ENCODE peak calls at places on chromosomes 16 and 17, in nine cellular contexts. One of them, this sample, is unnamed.

GRCh38 chr17:79969906-79970305 is 65.8 kb downstream of the TBC1D16 start:
- DNase-seq in germinal center: no peak
- DNase-seq in stimulated activated CD4-positive, alpha-beta T cell treated with anti-CD3 and anti-CD28 coated beads, Interleukin-1b, Interleukin-23, amount 100 ng/mL, for 1 hour: no peak
- DNase-seq in skeletal muscle cell: no peak
- DNase-seq in CD4-positive, alpha-beta T cell: no peak
- DNase-seq in M059J: no peak
- DNase-seq in NCI-H1436: no peak
- DNase-seq in T-helper 2 cell: no peak
- DNase-seq in pulmonary artery endothelial cell: no peak
- DNase-seq in this sample: no peak

GRCh38 chr17:34579017-34579946 is at the start of gene TMEM132E:
- DNase-seq in germinal center: no peak
- DNase-seq in stimulated activated CD4-positive, alpha-beta T cell treated with anti-CD3 and anti-CD28 coated beads, Interleukin-1b, Interleukin-23, amount 100 ng/mL, for 1 hour: no peak
- DNase-seq in skeletal muscle cell: no peak
- DNase-seq in CD4-positive, alpha-beta T cell: no peak
- DNase-seq in M059J: peak; percentile 24
- DNase-seq in NCI-H1436: no peak
- DNase-seq in T-helper 2 cell: no peak
- DNase-seq in pulmonary artery endothelial cell: no peak
- DNase-seq in this sample: no peak

GRCh38 chr16:50574852-50575251 is 26.7 kb downstream of the NKD1 start:
- DNase-seq in germinal center: no peak
- DNase-seq in stimulated activated CD4-positive, alpha-beta T cell treated with anti-CD3 and anti-CD28 coated beads, Interleukin-1b, Interleukin-23, amount 100 ng/mL, for 1 hour: no peak
- DNase-seq in skeletal muscle cell: no peak
- DNase-seq in CD4-positive, alpha-beta T cell: no peak
- DNase-seq in M059J: no peak
- DNase-seq in NCI-H1436: no peak
- DNase-seq in T-helper 2 cell: no peak
- DNase-seq in pulmonary artery endothelial cell: no peak
- DNase-seq in this sample: no peak

GRCh38 chr16:79093554-79093967 is 507.0 kb downstream of the MAF start:
- DNase-seq in germinal center: peak; percentile 14
- DNase-seq in stimulated activated CD4-positive, alpha-beta T cell treated with anti-CD3 and anti-CD28 coated beads, Interleukin-1b, Interleukin-23, amount 100 ng/mL, for 1 hour: no peak
- DNase-seq in skeletal muscle cell: no peak
- DNase-seq in CD4-positive, alpha-beta T cell: peak; percentile 9
- DNase-seq in M059J: no peak
- DNase-seq in NCI-H1436: no peak
- DNase-seq in T-helper 2 cell: no peak
- DNase-seq in pulmonary artery endothelial cell: no peak
- DNase-seq in this sample: no peak

GRCh38 chr16:67673712-67674580 is 7.3 kb downstream of the C16orf86 start:
- DNase-seq in germinal center: no peak
- DNase-seq in stimulated activated CD4-positive, alpha-beta T cell treated with anti-CD3 and anti-CD28 coated beads, Interleukin-1b, Interleukin-23, amount 100 ng/mL, for 1 hour: no peak
- DNase-seq in skeletal muscle cell: no peak
- DNase-seq in CD4-positive, alpha-beta T cell: no peak
- DNase-seq in M059J: no peak
- DNase-seq in NCI-H1436: no peak
- DNase-seq in T-helper 2 cell: no peak
- DNase-seq in pulmonary artery endothelial cell: peak; percentile 68
- DNase-seq in this sample: no peak

GRCh38 chr17:14123579-14124278 is 54.4 kb downstream of the COX10 start:
- DNase-seq in germinal center: no peak
- DNase-seq in stimulated activated CD4-positive, alpha-beta T cell treated with anti-CD3 and anti-CD28 coated beads, Interleukin-1b, Interleukin-23, amount 100 ng/mL, for 1 hour: no peak
- DNase-seq in skeletal muscle cell: no peak
- DNase-seq in CD4-positive, alpha-beta T cell: no peak
- DNase-seq in M059J: no peak
- DNase-seq in NCI-H1436: no peak
- DNase-seq in T-helper 2 cell: no peak
- DNase-seq in pulmonary artery endothelial cell: no peak
- DNase-seq in this sample: no peak

GRCh38 chr16:29675811-29676643 is 3.0 kb upstream of the QPRT start:
- DNase-seq in germinal center: peak; percentile 67
- DNase-seq in stimulated activated CD4-positive, alpha-beta T cell treated with anti-CD3 and anti-CD28 coated beads, Interleukin-1b, Interleukin-23, amount 100 ng/mL, for 1 hour: no peak
- DNase-seq in skeletal muscle cell: no peak
- DNase-seq in CD4-positive, alpha-beta T cell: no peak
- DNase-seq in M059J: peak; percentile 32
- DNase-seq in NCI-H1436: no peak
- DNase-seq in T-helper 2 cell: no peak
- DNase-seq in pulmonary artery endothelial cell: no peak
- DNase-seq in this sample: no peak

GRCh38 chr17:61209524-61209923 is 190.1 kb upstream of the TBX2 start:
- DNase-seq in germinal center: no peak
- DNase-seq in stimulated activated CD4-positive, alpha-beta T cell treated with anti-CD3 and anti-CD28 coated beads, Interleukin-1b, Interleukin-23, amount 100 ng/mL, for 1 hour: no peak
- DNase-seq in skeletal muscle cell: no peak
- DNase-seq in CD4-positive, alpha-beta T cell: no peak
- DNase-seq in M059J: no peak
- DNase-seq in NCI-H1436: no peak
- DNase-seq in T-helper 2 cell: no peak
- DNase-seq in pulmonary artery endothelial cell: no peak
- DNase-seq in this sample: no peak

GRCh38 chr17:49254066-49254465 is 23.5 kb upstream of the PHOSPHO1 start:
- DNase-seq in germinal center: no peak
- DNase-seq in stimulated activated CD4-positive, alpha-beta T cell treated with anti-CD3 and anti-CD28 coated beads, Interleukin-1b, Interleukin-23, amount 100 ng/mL, for 1 hour: no peak
- DNase-seq in skeletal muscle cell: no peak
- DNase-seq in CD4-positive, alpha-beta T cell: no peak
- DNase-seq in M059J: no peak
- DNase-seq in NCI-H1436: no peak
- DNase-seq in T-helper 2 cell: no peak
- DNase-seq in pulmonary artery endothelial cell: no peak
- DNase-seq in this sample: no peak

GRCh38 chr17:4921320-4921719 is 10.8 kb upstream of the GP1BA start:
- DNase-seq in germinal center: no peak
- DNase-seq in stimulated activated CD4-positive, alpha-beta T cell treated with anti-CD3 and anti-CD28 coated beads, Interleukin-1b, Interleukin-23, amount 100 ng/mL, for 1 hour: no peak
- DNase-seq in skeletal muscle cell: no peak
- DNase-seq in CD4-positive, alpha-beta T cell: no peak
- DNase-seq in M059J: no peak
- DNase-seq in NCI-H1436: no peak
- DNase-seq in T-helper 2 cell: no peak
- DNase-seq in pulmonary artery endothelial cell: no peak
- DNase-seq in this sample: no peak

GRCh38 chr17:7047566-7047965 is 3.7 kb upstream of the SLC16A11 start:
- DNase-seq in germinal center: no peak
- DNase-seq in stimulated activated CD4-positive, alpha-beta T cell treated with anti-CD3 and anti-CD28 coated beads, Interleukin-1b, Interleukin-23, amount 100 ng/mL, for 1 hour: no peak
- DNase-seq in skeletal muscle cell: no peak
- DNase-seq in CD4-positive, alpha-beta T cell: no peak
- DNase-seq in M059J: no peak
- DNase-seq in NCI-H1436: no peak
- DNase-seq in T-helper 2 cell: no peak
- DNase-seq in pulmonary artery endothelial cell: no peak
- DNase-seq in this sample: no peak

GRCh38 chr17:73231363-73231762 is 30.3 kb downstream of the CPSF4L start:
- DNase-seq in germinal center: peak; percentile 29
- DNase-seq in stimulated activated CD4-positive, alpha-beta T cell treated with anti-CD3 and anti-CD28 coated beads, Interleukin-1b, Interleukin-23, amount 100 ng/mL, for 1 hour: no peak
- DNase-seq in skeletal muscle cell: no peak
- DNase-seq in CD4-positive, alpha-beta T cell: no peak
- DNase-seq in M059J: peak; percentile 48
- DNase-seq in NCI-H1436: no peak
- DNase-seq in T-helper 2 cell: no peak
- DNase-seq in pulmonary artery endothelial cell: no peak
- DNase-seq in this sample: no peak

GRCh38 chr16:64351116-64351515 is 770.7 kb downstream of the CDH11 start:
- DNase-seq in germinal center: no peak
- DNase-seq in stimulated activated CD4-positive, alpha-beta T cell treated with anti-CD3 and anti-CD28 coated beads, Interleukin-1b, Interleukin-23, amount 100 ng/mL, for 1 hour: no peak
- DNase-seq in skeletal muscle cell: no peak
- DNase-seq in CD4-positive, alpha-beta T cell: no peak
- DNase-seq in M059J: no peak
- DNase-seq in NCI-H1436: no peak
- DNase-seq in T-helper 2 cell: no peak
- DNase-seq in pulmonary artery endothelial cell: no peak
- DNase-seq in this sample: no peak

GRCh38 chr16:48206594-48207242 is 37.4 kb upstream of the LONP2 start:
- DNase-seq in germinal center: no peak
- DNase-seq in stimulated activated CD4-positive, alpha-beta T cell treated with anti-CD3 and anti-CD28 coated beads, Interleukin-1b, Interleukin-23, amount 100 ng/mL, for 1 hour: no peak
- DNase-seq in skeletal muscle cell: no peak
- DNase-seq in CD4-positive, alpha-beta T cell: no peak
- DNase-seq in M059J: peak; percentile 39
- DNase-seq in NCI-H1436: no peak
- DNase-seq in T-helper 2 cell: no peak
- DNase-seq in pulmonary artery endothelial cell: no peak
- DNase-seq in this sample: no peak

GRCh38 chr17:45271603-45272002 is 9.7 kb upstream of the SPATA32 start:
- DNase-seq in germinal center: no peak
- DNase-seq in stimulated activated CD4-positive, alpha-beta T cell treated with anti-CD3 and anti-CD28 coated beads, Interleukin-1b, Interleukin-23, amount 100 ng/mL, for 1 hour: no peak
- DNase-seq in skeletal muscle cell: no peak
- DNase-seq in CD4-positive, alpha-beta T cell: no peak
- DNase-seq in M059J: no peak
- DNase-seq in NCI-H1436: no peak
- DNase-seq in T-helper 2 cell: no peak
- DNase-seq in pulmonary artery endothelial cell: no peak
- DNase-seq in this sample: no peak

GRCh38 chr17:285751-286422 is 66.7 kb downstream of the RPH3AL start:
- DNase-seq in germinal center: no peak
- DNase-seq in stimulated activated CD4-positive, alpha-beta T cell treated with anti-CD3 and anti-CD28 coated beads, Interleukin-1b, Interleukin-23, amount 100 ng/mL, for 1 hour: no peak
- DNase-seq in skeletal muscle cell: no peak
- DNase-seq in CD4-positive, alpha-beta T cell: no peak
- DNase-seq in M059J: no peak
- DNase-seq in NCI-H1436: no peak
- DNase-seq in T-helper 2 cell: no peak
- DNase-seq in pulmonary artery endothelial cell: no peak
- DNase-seq in this sample: no peak

GRCh38 chr17:21452377-21453143 is 76.4 kb downstream of the KCNJ12 start:
- DNase-seq in germinal center: peak; percentile 48
- DNase-seq in stimulated activated CD4-positive, alpha-beta T cell treated with anti-CD3 and anti-CD28 coated beads, Interleukin-1b, Interleukin-23, amount 100 ng/mL, for 1 hour: no peak
- DNase-seq in skeletal muscle cell: peak; percentile 26
- DNase-seq in CD4-positive, alpha-beta T cell: no peak
- DNase-seq in M059J: peak; percentile 71
- DNase-seq in NCI-H1436: no peak
- DNase-seq in T-helper 2 cell: no peak
- DNase-seq in pulmonary artery endothelial cell: no peak
- DNase-seq in this sample: no peak

GRCh38 chr16:75455677-75456076 is 8.8 kb downstream of the TMEM170A start:
- DNase-seq in germinal center: no peak
- DNase-seq in stimulated activated CD4-positive, alpha-beta T cell treated with anti-CD3 and anti-CD28 coated beads, Interleukin-1b, Interleukin-23, amount 100 ng/mL, for 1 hour: no peak
- DNase-seq in skeletal muscle cell: no peak
- DNase-seq in CD4-positive, alpha-beta T cell: no peak
- DNase-seq in M059J: no peak
- DNase-seq in NCI-H1436: no peak
- DNase-seq in T-helper 2 cell: no peak
- DNase-seq in pulmonary artery endothelial cell: no peak
- DNase-seq in this sample: no peak

GRCh38 chr16:65278874-65279273 is 157.0 kb upstream of the CDH11 start:
- DNase-seq in germinal center: no peak
- DNase-seq in stimulated activated CD4-positive, alpha-beta T cell treated with anti-CD3 and anti-CD28 coated beads, Interleukin-1b, Interleukin-23, amount 100 ng/mL, for 1 hour: no peak
- DNase-seq in skeletal muscle cell: no peak
- DNase-seq in CD4-positive, alpha-beta T cell: no peak
- DNase-seq in M059J: peak; percentile 66
- DNase-seq in NCI-H1436: no peak
- DNase-seq in T-helper 2 cell: no peak
- DNase-seq in pulmonary artery endothelial cell: no peak
- DNase-seq in this sample: no peak

GRCh38 chr17:72775237-72775636 is 317.3 kb downstream of the SLC39A11 start:
- DNase-seq in germinal center: no peak
- DNase-seq in stimulated activated CD4-positive, alpha-beta T cell treated with anti-CD3 and anti-CD28 coated beads, Interleukin-1b, Interleukin-23, amount 100 ng/mL, for 1 hour: no peak
- DNase-seq in skeletal muscle cell: no peak
- DNase-seq in CD4-positive, alpha-beta T cell: no peak
- DNase-seq in M059J: no peak
- DNase-seq in NCI-H1436: no peak
- DNase-seq in T-helper 2 cell: no peak
- DNase-seq in pulmonary artery endothelial cell: no peak
- DNase-seq in this sample: no peak

GRCh38 chr16:85524630-85525463 is 88.3 kb upstream of the GSE1 start:
- DNase-seq in germinal center: peak; percentile 26
- DNase-seq in stimulated activated CD4-positive, alpha-beta T cell treated with anti-CD3 and anti-CD28 coated beads, Interleukin-1b, Interleukin-23, amount 100 ng/mL, for 1 hour: no peak
- DNase-seq in skeletal muscle cell: no peak
- DNase-seq in CD4-positive, alpha-beta T cell: no peak
- DNase-seq in M059J: peak; percentile 90
- DNase-seq in NCI-H1436: peak; percentile 41
- DNase-seq in T-helper 2 cell: no peak
- DNase-seq in pulmonary artery endothelial cell: no peak
- DNase-seq in this sample: no peak

GRCh38 chr17:44653384-44653783 is 2.9 kb upstream of the MEIOC start:
- DNase-seq in germinal center: no peak
- DNase-seq in stimulated activated CD4-positive, alpha-beta T cell treated with anti-CD3 and anti-CD28 coated beads, Interleukin-1b, Interleukin-23, amount 100 ng/mL, for 1 hour: no peak
- DNase-seq in skeletal muscle cell: no peak
- DNase-seq in CD4-positive, alpha-beta T cell: no peak
- DNase-seq in M059J: no peak
- DNase-seq in NCI-H1436: no peak
- DNase-seq in T-helper 2 cell: no peak
- DNase-seq in pulmonary artery endothelial cell: no peak
- DNase-seq in this sample: no peak

GRCh38 chr16:29230671-29231091 is 175.8 kb downstream of the NPIPB11 start:
- DNase-seq in germinal center: no peak
- DNase-seq in stimulated activated CD4-positive, alpha-beta T cell treated with anti-CD3 and anti-CD28 coated beads, Interleukin-1b, Interleukin-23, amount 100 ng/mL, for 1 hour: no peak
- DNase-seq in skeletal muscle cell: no peak
- DNase-seq in CD4-positive, alpha-beta T cell: no peak
- DNase-seq in M059J: no peak
- DNase-seq in NCI-H1436: no peak
- DNase-seq in T-helper 2 cell: no peak
- DNase-seq in pulmonary artery endothelial cell: no peak
- DNase-seq in this sample: peak; percentile 43

GRCh38 chr16:55655709-55656694 is at the start of gene SLC6A2:
- DNase-seq in germinal center: no peak
- DNase-seq in stimulated activated CD4-positive, alpha-beta T cell treated with anti-CD3 and anti-CD28 coated beads, Interleukin-1b, Interleukin-23, amount 100 ng/mL, for 1 hour: no peak
- DNase-seq in skeletal muscle cell: no peak
- DNase-seq in CD4-positive, alpha-beta T cell: no peak
- DNase-seq in M059J: no peak
- DNase-seq in NCI-H1436: no peak
- DNase-seq in T-helper 2 cell: no peak
- DNase-seq in pulmonary artery endothelial cell: no peak
- DNase-seq in this sample: no peak

GRCh38 chr17:73228748-73229236 is 32.9 kb downstream of the CPSF4L start:
- DNase-seq in germinal center: no peak
- DNase-seq in stimulated activated CD4-positive, alpha-beta T cell treated with anti-CD3 and anti-CD28 coated beads, Interleukin-1b, Interleukin-23, amount 100 ng/mL, for 1 hour: no peak
- DNase-seq in skeletal muscle cell: peak; percentile 58
- DNase-seq in CD4-positive, alpha-beta T cell: no peak
- DNase-seq in M059J: peak; percentile 81
- DNase-seq in NCI-H1436: no peak
- DNase-seq in T-helper 2 cell: no peak
- DNase-seq in pulmonary artery endothelial cell: peak; percentile 22
- DNase-seq in this sample: peak; percentile 26

GRCh38 chr17:46063239-46063638 is 64.2 kb downstream of the STH start:
- DNase-seq in germinal center: no peak
- DNase-seq in stimulated activated CD4-positive, alpha-beta T cell treated with anti-CD3 and anti-CD28 coated beads, Interleukin-1b, Interleukin-23, amount 100 ng/mL, for 1 hour: no peak
- DNase-seq in skeletal muscle cell: peak; percentile 64
- DNase-seq in CD4-positive, alpha-beta T cell: no peak
- DNase-seq in M059J: peak; percentile 75
- DNase-seq in NCI-H1436: no peak
- DNase-seq in T-helper 2 cell: no peak
- DNase-seq in pulmonary artery endothelial cell: no peak
- DNase-seq in this sample: no peak

GRCh38 chr16:47732122-47732805 is 271.1 kb downstream of the PHKB start:
- DNase-seq in germinal center: no peak
- DNase-seq in stimulated activated CD4-positive, alpha-beta T cell treated with anti-CD3 and anti-CD28 coated beads, Interleukin-1b, Interleukin-23, amount 100 ng/mL, for 1 hour: no peak
- DNase-seq in skeletal muscle cell: peak; percentile 93
- DNase-seq in CD4-positive, alpha-beta T cell: no peak
- DNase-seq in M059J: peak; percentile 95
- DNase-seq in NCI-H1436: no peak
- DNase-seq in T-helper 2 cell: no peak
- DNase-seq in pulmonary artery endothelial cell: no peak
- DNase-seq in this sample: no peak

GRCh38 chr17:9356488-9356911 is 219.1 kb downstream of the STX8 start:
- DNase-seq in germinal center: no peak
- DNase-seq in stimulated activated CD4-positive, alpha-beta T cell treated with anti-CD3 and anti-CD28 coated beads, Interleukin-1b, Interleukin-23, amount 100 ng/mL, for 1 hour: no peak
- DNase-seq in skeletal muscle cell: no peak
- DNase-seq in CD4-positive, alpha-beta T cell: no peak
- DNase-seq in M059J: no peak
- DNase-seq in NCI-H1436: peak; percentile 49
- DNase-seq in T-helper 2 cell: no peak
- DNase-seq in pulmonary artery endothelial cell: no peak
- DNase-seq in this sample: no peak

GRCh38 chr16:28977703-28978641 is 3.4 kb downstream of the SPNS1 start:
- DNase-seq in germinal center: peak; percentile 67
- DNase-seq in stimulated activated CD4-positive, alpha-beta T cell treated with anti-CD3 and anti-CD28 coated beads, Interleukin-1b, Interleukin-23, amount 100 ng/mL, for 1 hour: no peak
- DNase-seq in skeletal muscle cell: no peak
- DNase-seq in CD4-positive, alpha-beta T cell: no peak
- DNase-seq in M059J: no peak
- DNase-seq in NCI-H1436: peak; percentile 0
- DNase-seq in T-helper 2 cell: no peak
- DNase-seq in pulmonary artery endothelial cell: no peak
- DNase-seq in this sample: peak; percentile 15

GRCh38 chr16:72952404-72953301 is 95.3 kb downstream of the ZFHX3 start:
- DNase-seq in germinal center: no peak
- DNase-seq in stimulated activated CD4-positive, alpha-beta T cell treated with anti-CD3 and anti-CD28 coated beads, Interleukin-1b, Interleukin-23, amount 100 ng/mL, for 1 hour: no peak
- DNase-seq in skeletal muscle cell: peak; percentile 58
- DNase-seq in CD4-positive, alpha-beta T cell: no peak
- DNase-seq in M059J: peak; percentile 59
- DNase-seq in NCI-H1436: no peak
- DNase-seq in T-helper 2 cell: no peak
- DNase-seq in pulmonary artery endothelial cell: no peak
- DNase-seq in this sample: no peak

GRCh38 chr17:69729937-69730336 is 315.4 kb downstream of the MAP2K6 start:
- DNase-seq in germinal center: no peak
- DNase-seq in stimulated activated CD4-positive, alpha-beta T cell treated with anti-CD3 and anti-CD28 coated beads, Interleukin-1b, Interleukin-23, amount 100 ng/mL, for 1 hour: no peak
- DNase-seq in skeletal muscle cell: no peak
- DNase-seq in CD4-positive, alpha-beta T cell: no peak
- DNase-seq in M059J: peak; percentile 62
- DNase-seq in NCI-H1436: no peak
- DNase-seq in T-helper 2 cell: no peak
- DNase-seq in pulmonary artery endothelial cell: no peak
- DNase-seq in this sample: no peak